ENCODE peak calls at places on chromosome 10, in ten cellular contexts. A, S, B, I, H, P, D, Z, L and R are unnamed samples.

GRCh38 chr10:96714031-96714590 is 6.2 kb downstream of the PIK3AP1 start:
- DNase-seq in A (no peak), S (no peak), B (peak), I (no peak), H (no peak), P (no peak), D (no peak), Z (no peak), L (no peak), R (no peak)

GRCh38 chr10:95430231-95430951 is 130.8 kb downstream of the SORBS1 start:
- DNase-seq in A (peak), S (no peak), B (peak), I (peak), H (peak), P (peak), D (peak), Z (peak), L (peak), R (peak)

GRCh38 chr10:12214093-12214492 is 18.1 kb downstream of the CDC123 start:
- DNase-seq in A (no peak), S (no peak), B (no peak), I (peak), H (no peak), P (no peak), D (no peak), Z (no peak), L (no peak), R (no peak)

GRCh38 chr10:111297351-111297848 is 220.6 kb downstream of the ADRA2A start:
- DNase-seq in A (no peak), S (no peak), B (no peak), I (no peak), H (no peak), P (no peak), D (no peak), Z (no peak), L (no peak), R (no peak)

GRCh38 chr10:33321516-33321915 is 13.0 kb downstream of the NRP1 start:
- DNase-seq in A (no peak), S (no peak), B (no peak), I (no peak), H (no peak), P (no peak), D (no peak), Z (no peak), L (no peak), R (no peak)

GRCh38 chr10:18409599-18410397 is 241.6 kb downstream of the NSUN6 start:
- DNase-seq in A (no peak), S (no peak), B (no peak), I (no peak), H (no peak), P (no peak), D (no peak), Z (no peak), L (no peak), R (no peak)

GRCh38 chr10:13340626-13341370 is 7.3 kb downstream of the SEPHS1 start:
- DNase-seq in A (no peak), S (no peak), B (no peak), I (no peak), H (no peak), P (no peak), D (no peak), Z (no peak), L (no peak), R (no peak)

GRCh38 chr10:77580500-77580899 is 57.1 kb downstream of the KCNMA1 start:
- DNase-seq in A (no peak), S (no peak), B (no peak), I (no peak), H (no peak), P (no peak), D (no peak), Z (no peak), L (no peak), R (no peak)

GRCh38 chr10:29470355-29470705 is 164.4 kb downstream of the SVIL start:
- DNase-seq in A (peak), S (no peak), B (no peak), I (no peak), H (no peak), P (no peak), D (no peak), Z (peak), L (no peak), R (no peak)

GRCh38 chr10:99976886-99977391 is 32.8 kb downstream of the DNMBP start:
- DNase-seq in A (peak), S (no peak), B (peak), I (peak), H (no peak), P (no peak), D (no peak), Z (no peak), L (no peak), R (peak)

DNA sequence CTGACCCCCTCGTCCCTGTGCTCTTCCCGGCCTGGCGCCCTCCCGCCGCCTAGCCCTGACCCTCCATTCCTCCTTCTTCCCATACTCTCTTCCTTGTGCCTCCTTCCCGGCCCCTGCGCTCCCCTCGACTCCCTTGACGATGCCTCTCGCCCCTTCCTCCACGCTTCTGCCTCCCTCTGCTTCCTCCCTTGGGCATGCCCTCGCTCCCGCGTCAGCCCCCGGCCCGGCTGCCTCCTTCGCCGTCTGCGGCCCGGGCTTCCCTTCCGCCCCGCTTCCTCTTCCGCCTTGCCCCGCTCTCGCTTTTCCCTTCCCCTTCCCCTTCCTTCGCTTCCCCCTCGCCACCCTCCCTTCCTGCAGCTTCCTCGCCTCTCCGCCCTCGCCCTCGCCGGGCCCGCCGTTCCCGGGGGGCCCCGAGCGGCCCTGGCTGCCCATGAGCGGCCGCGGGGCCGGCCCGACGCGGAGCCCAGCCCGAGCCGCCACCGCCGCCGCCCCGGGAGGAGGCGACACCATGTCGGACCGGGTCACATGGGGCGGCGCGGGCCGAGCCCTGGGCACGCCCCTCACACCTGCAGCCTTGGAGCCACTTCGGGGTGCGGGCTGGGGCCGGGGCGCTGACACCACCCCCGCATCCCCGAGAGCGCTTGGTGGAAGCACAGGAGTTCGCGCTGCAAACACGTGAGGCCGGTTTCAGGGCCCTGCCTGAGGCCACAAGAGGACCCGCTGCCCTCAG is at the start of gene FBXW4:
- DNase-seq in A (peak), S (peak), B (peak), I (peak), H (peak), P (peak), D (peak), Z (peak), L (peak), R (peak)
- TF ChIP-seq POLR2A in A (peak), S (no peak), B (peak), I (peak), H (peak), P (no peak), D (peak), Z (no peak), L (no peak), R (peak)

GRCh38 chr10:117697402-117697801 is 154.9 kb downstream of the EMX2 start:
- DNase-seq in A (no peak), S (no peak), B (no peak), I (no peak), H (no peak), P (no peak), D (no peak), Z (no peak), L (no peak), R (no peak)
- TF ChIP-seq POLR2A in A (no peak), S (no peak), B (no peak), I (no peak), H (no peak), P (no peak), D (no peak), Z (no peak), L (no peak), R (no peak)

GRCh38 chr10:132331259-132331955 is 586 bp upstream of the LRRC27 start:
- DNase-seq in A (no peak), S (no peak), B (no peak), I (no peak), H (no peak), P (no peak), D (no peak), Z (no peak), L (no peak), R (no peak)
- TF ChIP-seq POLR2A in A (peak), S (no peak), B (no peak), I (peak), H (no peak), P (no peak), D (no peak), Z (no peak), L (no peak), R (peak)

GRCh38 chr10:87752571-87752970 is 65.5 kb downstream of the ATAD1 start:
- DNase-seq in A (no peak), S (no peak), B (peak), I (peak), H (no peak), P (no peak), D (no peak), Z (no peak), L (no peak), R (no peak)

GRCh38 chr10:87751274-87751673 is 66.8 kb downstream of the ATAD1 start:
- DNase-seq in A (no peak), S (no peak), B (no peak), I (no peak), H (no peak), P (no peak), D (no peak), Z (no peak), L (no peak), R (no peak)

GRCh38 chr10:87750817-87751216 is 67.2 kb downstream of the ATAD1 start:
- DNase-seq in A (no peak), S (no peak), B (no peak), I (no peak), H (no peak), P (no peak), D (no peak), Z (no peak), L (no peak), R (no peak)

GRCh38 chr10:87753995-87754866 is 63.8 kb downstream of the ATAD1 start:
- DNase-seq in A (no peak), S (no peak), B (no peak), I (no peak), H (no peak), P (no peak), D (no peak), Z (no peak), L (no peak), R (no peak)

GRCh38 chr10:87750001-87750651 is 67.9 kb downstream of the ATAD1 start:
- DNase-seq in A (no peak), S (no peak), B (peak), I (no peak), H (no peak), P (no peak), D (no peak), Z (no peak), L (no peak), R (no peak)
- TF ChIP-seq POLR2A in A (no peak), S (no peak), B (no peak), I (no peak), H (no peak), P (no peak), D (no peak), Z (no peak), L (no peak), R (no peak)

GRCh38 chr10:79022565-79023488 is 45.9 kb upstream of the ZMIZ1 start:
- DNase-seq in A (peak), S (peak), B (no peak), I (peak), H (peak), P (no peak), D (peak), Z (peak), L (peak), R (peak)
- TF ChIP-seq POLR2A in A (no peak), S (no peak), B (no peak), I (no peak), H (no peak), P (no peak), D (no peak), Z (no peak), L (no peak), R (no peak)

GRCh38 chr10:70233939-70234300 is 691 bp upstream of the PPA1 start:
- DNase-seq in A (no peak), S (no peak), B (no peak), I (no peak), H (no peak), P (no peak), D (no peak), Z (no peak), L (no peak), R (no peak)

GRCh38 chr10:70232859-70233108 is 445 bp downstream of the PPA1 start:
- DNase-seq in A (no peak), S (no peak), B (no peak), I (no peak), H (no peak), P (no peak), D (no peak), Z (no peak), L (peak), R (no peak)

GRCh38 chr10:70232155-70232858 is 922 bp downstream of the PPA1 start:
- DNase-seq in A (peak), S (peak), B (peak), I (peak), H (peak), P (peak), D (peak), Z (peak), L (peak), R (peak)

GRCh38 chr10:70234668-70235447 is 1.6 kb upstream of the PPA1 start:
- DNase-seq in A (no peak), S (peak), B (peak), I (no peak), H (no peak), P (no peak), D (no peak), Z (no peak), L (peak), R (no peak)

GRCh38 chr10:70233109-70233938 is at the start of gene PPA1:
- DNase-seq in A (peak), S (peak), B (peak), I (peak), H (peak), P (peak), D (peak), Z (peak), L (peak), R (peak)
- TF ChIP-seq POLR2A in A (peak), S (no peak), B (peak), I (peak), H (no peak), P (no peak), D (peak), Z (peak), L (peak), R (peak)

DNA sequence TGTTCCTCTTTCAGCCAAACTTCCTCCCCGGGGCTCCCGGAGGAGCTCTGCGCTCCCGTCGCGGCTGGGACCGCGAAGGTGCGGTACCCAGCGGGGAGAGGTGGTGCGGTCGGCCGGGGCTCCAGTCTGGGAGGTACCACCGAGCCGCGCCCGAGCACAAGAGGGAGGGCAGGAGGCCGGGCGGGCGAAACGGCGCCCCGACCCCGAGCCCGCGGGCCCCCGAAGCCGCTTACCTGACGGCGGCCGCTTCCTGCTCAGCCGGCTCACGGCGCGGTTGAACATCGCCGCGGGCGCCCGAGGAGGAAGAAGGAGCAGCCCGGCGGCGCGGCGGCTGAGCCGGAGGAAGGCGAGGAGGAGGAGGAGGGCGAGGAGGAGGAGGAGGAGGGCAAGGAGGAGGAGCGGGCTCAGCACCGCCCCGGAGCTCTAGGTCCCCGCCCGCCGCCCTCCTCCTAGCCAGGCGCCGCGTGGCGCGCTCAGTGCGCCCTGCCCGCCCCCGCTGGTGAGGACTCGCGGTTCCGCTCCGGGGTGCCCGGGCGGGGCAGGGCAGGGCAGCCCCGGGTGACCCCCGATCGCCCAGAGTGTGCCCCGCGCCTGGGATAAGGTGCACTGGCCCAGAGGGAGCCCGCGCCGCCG is at the start of gene RGS10:
- DNase-seq in A (peak), S (peak), B (peak), I (peak), H (peak), P (peak), D (peak), Z (peak), L (peak), R (peak)
- TF ChIP-seq POLR2A in A (peak), S (no peak), B (peak), I (peak), H (no peak), P (no peak), D (no peak), Z (no peak), L (peak), R (peak)

GRCh38 chr10:51815723-51816122 is 116.3 kb upstream of the CSTF2T start:
- DNase-seq in A (no peak), S (no peak), B (no peak), I (no peak), H (no peak), P (no peak), D (no peak), Z (no peak), L (no peak), R (no peak)

GRCh38 chr10:51821045-51821444 is 121.7 kb upstream of the CSTF2T start:
- DNase-seq in A (no peak), S (no peak), B (no peak), I (peak), H (no peak), P (no peak), D (no peak), Z (no peak), L (no peak), R (no peak)
- TF ChIP-seq POLR2A in A (no peak), S (no peak), B (no peak), I (no peak), H (no peak), P (no peak), D (no peak), Z (no peak), L (no peak), R (no peak)